ENCODE peak calls at places on chromosomes 5 and 9, in ten cellular contexts. W is fibroblast of the aortic adventitia, L is ascending aorta, A is ovary, E is cardiac muscle cell, Y is transverse colon, B is fibroblast of pulmonary artery, O is heart left ventricle, T is AG10803, H is uterus. S is an unnamed sample.

GRCh38 chr9:96140401-96141180 is 161.4 kb downstream of the HSD17B3 start:
- DNase-seq in W (no peak), L (no peak), A (peak), E (no peak), Y (no peak), B (no peak), O (no peak), T (peak), H (no peak), S (no peak)

GRCh38 chr5:7015586-7016256 is 302.5 kb downstream of the TENT4A start:
- DNase-seq in W (no peak), L (no peak), A (no peak), E (no peak), Y (no peak), B (no peak), O (no peak), T (no peak), H (no peak), S (no peak)

GRCh38 chr5:40410231-40410861 is 269.4 kb upstream of the PTGER4 start:
- DNase-seq in W (peak), L (peak), A (no peak), E (peak), Y (no peak), B (peak), O (no peak), T (no peak), H (no peak), S (peak)

GRCh38 chr5:170405822-170406221 is 16.7 kb upstream of the KCNMB1 start:
- DNase-seq in W (no peak), L (no peak), A (no peak), E (no peak), Y (no peak), B (no peak), O (no peak), T (no peak), H (no peak), S (no peak)

GRCh38 chr5:60332244-60333018 is 367.5 kb downstream of the DEPDC1B start:
- DNase-seq in W (peak), L (no peak), A (no peak), E (peak), Y (no peak), B (peak), O (no peak), T (peak), H (no peak), S (peak)

GRCh38 chr9:86389648-86390047 is 35.4 kb upstream of the TUT7 start:
- DNase-seq in W (no peak), L (no peak), A (no peak), E (no peak), Y (no peak), B (no peak), O (no peak), T (no peak), H (no peak), S (no peak)

GRCh38 chr5:172902497-172903472 is 56.4 kb upstream of the RPL26L1 start:
- DNase-seq in W (peak), L (peak), A (peak), E (peak), Y (peak), B (peak), O (peak), T (peak), H (peak), S (peak)

GRCh38 chr5:137296213-137296702 is 202.9 kb downstream of the SPOCK1 start:
- DNase-seq in W (no peak), L (no peak), A (no peak), E (no peak), Y (no peak), B (no peak), O (no peak), T (no peak), H (no peak), S (no peak)

GRCh38 chr5:138065102-138065501 is 18.7 kb upstream of the WNT8A start:
- DNase-seq in W (no peak), L (no peak), A (no peak), E (peak), Y (no peak), B (no peak), O (no peak), T (no peak), H (no peak), S (no peak)

GRCh38 chr5:122759740-122760139 is 15.1 kb upstream of the SNX2 start:
- DNase-seq in W (no peak), L (no peak), A (no peak), E (no peak), Y (no peak), B (no peak), O (no peak), T (no peak), H (no peak), S (no peak)

GRCh38 chr5:124408738-124409453 is 337.5 kb downstream of the ZNF608 start:
- DNase-seq in W (peak), L (no peak), A (no peak), E (peak), Y (no peak), B (peak), O (no peak), T (peak), H (no peak), S (peak)

GRCh38 chr9:89605181-89606048 is 603 bp downstream of the GADD45G start:
- DNase-seq in W (peak), L (peak), A (peak), E (peak), Y (peak), B (peak), O (peak), T (no peak), H (peak), S (peak)

GRCh38 chr9:89604463-89605180 is at the start of gene GADD45G:
- DNase-seq in W (peak), L (peak), A (peak), E (peak), Y (peak), B (peak), O (peak), T (peak), H (peak), S (peak)

GRCh38 chr9:89606049-89606481 is 1.3 kb downstream of the GADD45G start:
- DNase-seq in W (peak), L (peak), A (peak), E (peak), Y (peak), B (peak), O (peak), T (peak), H (peak), S (peak)

GRCh38 chr9:89608646-89609335 is 4.0 kb downstream of the GADD45G start:
- DNase-seq in W (no peak), L (no peak), A (no peak), E (no peak), Y (no peak), B (no peak), O (no peak), T (no peak), H (no peak), S (no peak)

DNA sequence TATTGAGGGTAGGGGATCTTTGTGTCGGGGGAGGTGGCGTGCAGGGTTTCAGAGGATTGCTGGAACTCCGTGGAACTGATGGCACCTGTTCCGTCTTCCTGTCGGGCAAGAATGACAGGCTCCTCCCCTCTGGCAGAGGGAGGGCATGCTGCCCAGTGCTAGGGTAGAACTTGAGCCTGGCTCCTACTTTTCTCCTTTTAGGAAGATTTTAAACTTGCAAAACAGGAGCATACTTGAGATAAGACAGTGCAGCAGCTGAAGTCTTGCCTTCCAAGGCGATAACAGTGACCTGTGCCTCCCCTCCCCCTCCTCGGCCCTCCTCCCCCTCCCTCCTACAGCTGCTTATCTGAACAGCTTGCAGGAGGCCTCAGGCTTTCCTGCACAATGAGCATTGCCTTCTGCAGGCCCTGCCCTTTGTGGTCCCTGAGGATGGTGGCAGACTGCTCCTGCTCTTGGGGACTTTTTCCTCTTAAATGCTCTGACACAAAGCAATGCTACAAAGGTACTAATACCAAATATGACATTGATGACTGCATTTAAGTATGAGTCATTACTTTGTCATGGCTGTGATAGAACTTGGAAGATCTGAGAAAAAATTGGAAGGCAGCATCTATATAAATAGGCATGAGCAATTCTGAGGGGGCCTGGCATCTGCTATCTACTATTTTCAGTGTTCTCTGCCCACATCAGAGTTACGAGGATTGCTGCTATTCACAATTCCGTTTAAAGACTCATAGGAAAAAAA is 1.9 kb downstream of the GADD45G start:
- DNase-seq in W (peak), L (peak), A (peak), E (peak), Y (peak), B (peak), O (no peak), T (no peak), H (peak), S (peak)
- H3K4me3 ChIP-seq in W (no peak), L (peak), A (peak), E (peak), Y (peak), B (no peak), O (peak), T (no peak), H (peak), S (no peak)

GRCh38 chr5:66796306-66797292 is 200.4 kb downstream of the MAST4 start:
- DNase-seq in W (peak), L (no peak), A (no peak), E (peak), Y (no peak), B (peak), O (no peak), T (peak), H (no peak), S (peak)
- TF ChIP-seq CTCF in W (peak), L (no peak), A (no peak), E (peak), Y (no peak), B (peak), O (peak), T (peak), H (no peak), S (peak)

GRCh38 chr9:97990259-97990658 is 7.1 kb downstream of the ANP32B start:
- DNase-seq in W (peak), L (no peak), A (no peak), E (peak), Y (no peak), B (peak), O (no peak), T (peak), H (no peak), S (peak)
- H3K4me3 ChIP-seq in W (no peak), L (no peak), A (no peak), E (no peak), Y (no peak), B (no peak), O (no peak), T (no peak), H (no peak), S (no peak)

GRCh38 chr9:15485836-15486678 is 24.7 kb downstream of the PSIP1 start:
- DNase-seq in W (peak), L (no peak), A (no peak), E (peak), Y (no peak), B (peak), O (no peak), T (peak), H (no peak), S (peak)
- TF ChIP-seq CTCF in W (peak), L (peak), A (no peak), E (peak), Y (peak), B (peak), O (peak), T (peak), H (peak), S (peak)

GRCh38 chr5:175305251-175305650 is 138.7 kb downstream of the DRD1 start:
- DNase-seq in W (no peak), L (no peak), A (no peak), E (no peak), Y (no peak), B (no peak), O (no peak), T (no peak), H (no peak), S (no peak)
- H3K4me3 ChIP-seq in W (no peak), L (no peak), A (no peak), E (no peak), Y (no peak), B (no peak), O (no peak), T (no peak), H (no peak), S (no peak)

GRCh38 chr5:158287643-158288228 is 428.8 kb upstream of the CLINT1 start:
- DNase-seq in W (peak), L (peak), A (no peak), E (peak), Y (peak), B (peak), O (no peak), T (peak), H (peak), S (peak)
- TF ChIP-seq CTCF in W (no peak), L (no peak), A (no peak), E (no peak), Y (no peak), B (no peak), O (no peak), T (no peak), H (no peak), S (no peak)

GRCh38 chr5:181281077-181281983 is 20.4 kb upstream of the TRIM52 start:
- DNase-seq in W (no peak), L (no peak), A (no peak), E (no peak), Y (no peak), B (no peak), O (no peak), T (no peak), H (no peak), S (no peak)

GRCh38 chr5:181283347-181283746 is 22.4 kb upstream of the TRIM52 start:
- DNase-seq in W (no peak), L (no peak), A (no peak), E (no peak), Y (no peak), B (no peak), O (no peak), T (no peak), H (no peak), S (no peak)

GRCh38 chr5:181281984-181282316 is 21.0 kb upstream of the TRIM52 start:
- DNase-seq in W (no peak), L (no peak), A (no peak), E (no peak), Y (no peak), B (no peak), O (no peak), T (no peak), H (no peak), S (no peak)

GRCh38 chr5:181282874-181283273 is 21.9 kb upstream of the TRIM52 start:
- DNase-seq in W (no peak), L (no peak), A (no peak), E (no peak), Y (no peak), B (no peak), O (no peak), T (no peak), H (no peak), S (no peak)

GRCh38 chr5:181280251-181280762 is 19.4 kb upstream of the TRIM52 start:
- DNase-seq in W (no peak), L (no peak), A (no peak), E (no peak), Y (no peak), B (no peak), O (no peak), T (no peak), H (no peak), S (no peak)
- H3K4me3 ChIP-seq in W (no peak), L (no peak), A (no peak), E (peak), Y (no peak), B (no peak), O (no peak), T (no peak), H (no peak), S (no peak)

GRCh38 chr9:16133556-16134227 is 580.8 kb downstream of the CCDC171 start:
- DNase-seq in W (peak), L (no peak), A (peak), E (peak), Y (peak), B (peak), O (no peak), T (peak), H (no peak), S (peak)
- TF ChIP-seq CTCF in W (peak), L (peak), A (no peak), E (peak), Y (peak), B (peak), O (peak), T (peak), H (peak), S (peak)

DNA sequence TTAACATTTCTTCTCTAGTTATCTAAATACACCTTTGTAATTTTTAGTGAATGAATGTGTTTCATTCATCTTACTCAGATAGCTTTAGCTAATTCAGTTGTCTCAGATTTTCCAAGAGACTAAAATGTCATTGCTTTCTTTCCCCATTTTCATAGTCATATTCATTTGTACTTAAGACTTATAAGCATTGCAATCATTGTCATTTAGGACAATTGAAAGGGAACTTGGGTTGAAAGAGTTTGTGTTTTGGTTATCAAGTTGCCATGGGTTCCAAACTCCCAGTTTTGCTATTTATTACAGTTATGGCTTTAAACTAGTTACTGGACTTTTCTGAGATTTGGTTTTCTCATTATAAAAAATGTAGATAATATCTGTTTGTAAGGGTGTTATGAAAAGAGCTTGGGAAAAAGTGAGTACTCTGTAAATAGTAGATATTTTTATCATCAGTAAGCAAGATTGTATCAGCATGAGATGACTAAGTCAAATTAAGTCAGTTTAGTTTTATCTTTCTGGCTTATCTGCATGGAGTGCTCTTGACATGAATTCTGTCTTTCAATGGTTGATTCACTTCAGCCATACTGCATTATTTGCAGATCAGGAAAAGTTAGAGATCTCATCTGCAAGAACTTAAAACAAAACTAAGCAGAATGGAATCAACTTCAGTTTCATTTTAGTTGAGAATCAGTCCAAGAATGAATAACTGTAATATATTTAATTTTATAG is 107.5 kb downstream of the PBX3 start:
- DNase-seq in W (peak), L (no peak), A (no peak), E (no peak), Y (no peak), B (peak), O (no peak), T (no peak), H (no peak), S (no peak)
- H3K4me3 ChIP-seq in W (no peak), L (no peak), A (no peak), E (no peak), Y (no peak), B (no peak), O (no peak), T (no peak), H (no peak), S (no peak)